ENCODE peak calls at places on chromosome 5, in six cellular contexts. H is transverse colon; L is CD4-positive, alpha-beta T cell; B is dorsolateral prefrontal cortex; D is naive thymus-derived CD4-positive, alpha-beta T cell; C is HAP-1. T is an unnamed sample. For H3K27me3, the result is how much of the 10 kb centered on the place peaks cover.

GRCh38 chr5:96930058-96930457 is 5.8 kb upstream of the LNPEP start:
- DNase-seq in H (no peak), L (no peak), B (no peak), D (no peak), C (no peak), T (no peak)

GRCh38 chr5:17019324-17019723 is 83.2 kb upstream of the MYO10 start:
- DNase-seq in H (no peak), L (no peak), B (no peak), D (no peak), C (no peak), T (no peak)

GRCh38 chr5:170360712-170361501 is 28.3 kb downstream of the KCNMB1 start:
- DNase-seq in H (no peak), L (no peak), B (no peak), D (no peak), C (no peak), T (no peak)

GRCh38 chr5:107676702-107677101 is 6.0 kb upstream of the EFNA5 start:
- DNase-seq in H (no peak), L (no peak), B (no peak), D (no peak), C (no peak), T (no peak)

GRCh38 chr5:11851965-11852745 is 52.1 kb downstream of the CTNND2 start:
- DNase-seq in H (no peak), L (no peak), B (no peak), D (no peak), C (no peak), T (no peak)

GRCh38 chr5:113267361-113267900 is 167.4 kb downstream of the TSSK1B start:
- DNase-seq in H (no peak), L (no peak), B (no peak), D (no peak), C (no peak), T (no peak)

GRCh38 chr5:87541033-87541432 is 128.3 kb upstream of the CCNH start:
- DNase-seq in H (peak), L (no peak), B (peak), D (no peak), C (peak), T (no peak)

GRCh38 chr5:3382151-3382550 is 213.5 kb upstream of the IRX1 start:
- DNase-seq in H (no peak), L (no peak), B (no peak), D (no peak), C (no peak), T (no peak)

GRCh38 chr5:127799293-127799905 is 96.2 kb downstream of the CCDC192 start:
- DNase-seq in H (no peak), L (no peak), B (no peak), D (no peak), C (no peak), T (no peak)

GRCh38 chr5:125042243-125042887 is 295.9 kb upstream of the ZNF608 start:
- DNase-seq in H (no peak), L (no peak), B (no peak), D (no peak), C (peak), T (no peak)

GRCh38 chr5:43701227-43701626 is 98.2 kb downstream of the NNT start:
- DNase-seq in H (no peak), L (no peak), B (no peak), D (no peak), C (no peak), T (no peak)

GRCh38 chr5:119363271-119363670 is 7.5 kb downstream of the TNFAIP8 start:
- DNase-seq in H (no peak), L (no peak), B (no peak), D (no peak), C (no peak), T (no peak)

GRCh38 chr5:148697177-148697820 is 43.0 kb upstream of the HTR4 start:
- DNase-seq in H (no peak), L (no peak), B (peak), D (no peak), C (no peak), T (no peak)

GRCh38 chr5:143431789-143432188 is 28.3 kb upstream of the NR3C1 start:
- DNase-seq in H (no peak), L (no peak), B (peak), D (no peak), C (no peak), T (no peak)

GRCh38 chr5:148794275-148794674 is 32.1 kb upstream of the ADRB2 start:
- DNase-seq in H (no peak), L (no peak), B (no peak), D (no peak), C (no peak), T (no peak)

GRCh38 chr5:170220196-170220595 is 12.6 kb upstream of the C5orf58 start:
- DNase-seq in H (no peak), L (no peak), B (no peak), D (no peak), C (peak), T (no peak)

GRCh38 chr5:79436821-79437220 is 77.1 kb downstream of the HOMER1 start:
- DNase-seq in H (no peak), L (no peak), B (no peak), D (no peak), C (no peak), T (no peak)

GRCh38 chr5:173953528-173954090 is 35.4 kb upstream of the C5orf47 start:
- DNase-seq in H (no peak), L (no peak), B (no peak), D (no peak), C (no peak), T (no peak)

GRCh38 chr5:87421307-87421706 is 8.6 kb upstream of the CCNH start:
- DNase-seq in H (no peak), L (no peak), B (no peak), D (no peak), C (no peak), T (no peak)

GRCh38 chr5:95081500-95082355 is 203.2 kb downstream of the MCTP1 start:
- DNase-seq in H (peak), L (peak), B (peak), D (no peak), C (no peak), T (peak)

GRCh38 chr5:66882592-66883227 is 286.5 kb downstream of the MAST4 start:
- DNase-seq in H (no peak), L (no peak), B (no peak), D (no peak), C (no peak), T (no peak)

GRCh38 chr5:169213479-169213878 is 87.5 kb downstream of the SLIT3 start:
- DNase-seq in H (no peak), L (no peak), B (no peak), D (no peak), C (no peak), T (no peak)

GRCh38 chr5:127290019-127290945 is at the start of gene MEGF10:
- DNase-seq in H (peak), L (no peak), B (peak), D (no peak), C (peak), T (no peak)

GRCh38 chr5:124754206-124754927 is 7.9 kb upstream of the ZNF608 start:
- DNase-seq in H (no peak), L (no peak), B (no peak), D (no peak), C (no peak), T (no peak)

GRCh38 chr5:159937580-159937979 is 21.3 kb downstream of the ADRA1B start:
- DNase-seq in H (no peak), L (no peak), B (no peak), D (no peak), C (no peak), T (no peak)

GRCh38 chr5:93800988-93801811 is 59.8 kb upstream of the POU5F2 start:
- DNase-seq in H (no peak), L (no peak), B (no peak), D (no peak), C (peak), T (peak)

GRCh38 chr5:135048930-135049329 is 14.9 kb upstream of the PITX1 start:
- DNase-seq in H (no peak), L (no peak), B (no peak), D (no peak), C (no peak), T (no peak)

GRCh38 chr5:135046661-135047346 is 12.8 kb upstream of the PITX1 start:
- DNase-seq in H (no peak), L (no peak), B (no peak), D (no peak), C (no peak), T (no peak)

GRCh38 chr5:135047347-135047695 is 13.3 kb upstream of the PITX1 start:
- DNase-seq in H (no peak), L (no peak), B (no peak), D (no peak), C (peak), T (no peak)

GRCh38 chr5:135050244-135050767 is 16.3 kb upstream of the PITX1 start:
- DNase-seq in H (no peak), L (no peak), B (no peak), D (no peak), C (no peak), T (no peak)

DNA sequence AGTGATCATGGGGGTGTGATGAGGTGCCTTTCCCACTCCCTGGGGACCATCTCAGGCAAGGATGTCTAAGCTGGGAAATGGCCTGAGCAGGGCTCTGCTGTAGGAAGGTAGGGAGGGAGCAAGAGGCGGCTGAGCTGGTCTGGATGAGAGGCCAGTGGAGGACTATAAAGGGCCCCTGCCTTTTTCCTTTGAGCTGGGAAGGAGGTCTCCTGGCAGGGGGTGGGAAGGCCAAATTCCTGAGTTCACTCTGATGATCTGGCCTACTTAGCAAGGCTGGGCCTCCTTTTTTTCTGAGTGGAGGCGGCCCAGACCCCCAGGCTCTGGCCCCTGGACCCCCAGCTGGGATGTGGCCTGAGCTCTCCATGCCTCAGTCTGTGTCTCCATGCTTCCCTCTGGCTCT is 14.3 kb upstream of the PITX1 start:
- DNase-seq in H (no peak), L (no peak), B (no peak), D (no peak), C (no peak), T (no peak)
- H3K27me3 ChIP-seq in H (half or more), L (half or more), B (under half), D (under half), C (under half), T (under half)

GRCh38 chr5:14086261-14086660 is 56.9 kb upstream of the TRIO start:
- DNase-seq in H (no peak), L (no peak), B (no peak), D (no peak), C (no peak), T (no peak)
- H3K27me3 ChIP-seq in H (under half), L (under half), B (under half), D (under half), C (under half), T (under half)

GRCh38 chr5:179207920-179208705 is 137.1 kb downstream of the ADAMTS2 start:
- DNase-seq in H (no peak), L (no peak), B (no peak), D (no peak), C (no peak), T (no peak)
- H3K27me3 ChIP-seq in H (under half), L (under half), B (under half), D (under half), C (under half), T (under half)

GRCh38 chr5:150176745-150177485 is 10.3 kb downstream of the CDX1 start:
- DNase-seq in H (no peak), L (no peak), B (no peak), D (no peak), C (no peak), T (no peak)

GRCh38 chr5:150179221-150179620 is 10.6 kb upstream of the SLC6A7 start:
- DNase-seq in H (no peak), L (no peak), B (no peak), D (no peak), C (no peak), T (no peak)

GRCh38 chr5:150175536-150175935 is 9.0 kb downstream of the CDX1 start:
- DNase-seq in H (no peak), L (no peak), B (no peak), D (no peak), C (peak), T (no peak)

GRCh38 chr5:150178262-150178661 is 11.6 kb upstream of the SLC6A7 start:
- DNase-seq in H (peak), L (no peak), B (no peak), D (no peak), C (no peak), T (no peak)

DNA sequence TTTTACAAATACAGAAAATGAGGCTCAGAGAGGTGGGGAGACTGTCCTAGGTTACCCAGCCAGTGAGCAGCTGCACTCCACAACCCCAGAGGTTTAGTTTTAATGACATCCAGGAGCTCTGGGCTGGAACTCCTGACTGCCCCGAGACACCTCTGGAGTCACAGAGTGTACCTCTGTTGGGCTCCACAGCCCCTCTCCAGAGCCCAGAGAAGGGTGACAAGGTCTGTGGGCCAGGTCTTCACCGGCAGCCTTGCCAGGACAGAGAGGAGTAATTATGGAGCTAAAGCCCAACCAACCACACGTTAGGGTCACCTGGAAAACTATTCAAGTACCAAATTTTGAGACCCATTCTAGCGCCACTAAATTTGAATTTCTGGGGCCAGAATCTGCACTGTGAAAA is 11.1 kb downstream of the CDX1 start:
- DNase-seq in H (no peak), L (no peak), B (no peak), D (no peak), C (no peak), T (no peak)
- H3K27me3 ChIP-seq in H (under half), L (under half), B (under half), D (under half), C (under half), T (under half)

DNA sequence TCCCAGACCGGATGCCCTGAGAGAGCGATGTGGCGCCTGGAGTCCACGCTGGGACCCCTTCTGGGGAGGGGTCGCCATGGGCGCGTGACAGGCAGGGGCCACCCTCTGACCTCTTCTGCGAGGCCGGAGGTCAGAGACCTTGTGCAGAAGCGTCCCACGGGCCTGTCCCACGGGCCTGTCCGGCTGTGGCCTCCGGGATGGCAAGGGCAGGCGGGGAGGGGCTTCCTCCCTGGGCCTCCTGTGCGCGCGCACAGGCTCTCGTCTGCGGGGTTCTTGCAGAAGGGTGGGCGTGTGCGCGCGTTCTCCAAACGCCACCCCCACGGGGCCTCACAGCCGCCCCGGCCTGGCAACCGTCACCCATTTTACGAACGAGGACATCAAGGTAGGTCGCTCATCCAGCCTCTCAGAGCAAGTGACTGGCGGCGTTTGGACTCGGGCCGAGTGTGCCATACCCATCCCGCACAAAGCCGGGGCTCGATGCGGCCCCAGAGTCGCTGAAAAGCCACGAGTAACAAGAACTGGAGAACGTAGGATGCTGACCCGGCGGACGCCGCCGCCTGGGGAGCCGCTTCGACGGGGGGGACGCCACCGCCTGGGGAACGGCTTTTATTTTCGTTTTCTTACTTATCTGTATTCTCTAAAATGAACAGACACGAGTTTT is 897 bp downstream of the AHRR start:
- DNase-seq in H (no peak), L (no peak), B (no peak), D (no peak), C (peak), T (no peak)
- H3K27me3 ChIP-seq in H (half or more), L (half or more), B (under half), D (under half), C (under half), T (under half)

DNA sequence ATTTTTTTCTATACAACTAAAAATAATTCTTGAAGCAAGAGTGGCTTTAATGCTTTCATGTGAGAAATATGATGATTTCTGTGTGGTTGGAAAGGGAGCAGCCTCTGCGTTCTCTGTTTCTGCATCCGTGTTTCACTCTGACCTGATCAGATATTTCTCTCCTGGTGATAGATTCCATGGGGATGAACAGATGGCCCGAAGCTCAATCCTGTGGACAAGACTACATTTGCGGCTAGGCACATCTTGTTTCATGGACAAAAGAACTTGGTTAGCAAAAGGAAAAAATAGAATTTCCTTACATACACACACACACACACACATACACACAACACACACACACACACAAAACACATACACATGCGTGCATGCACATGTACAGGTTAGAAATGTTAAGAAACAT is 218.2 kb upstream of the ADAMTS16 start:
- DNase-seq in H (no peak), L (no peak), B (no peak), D (no peak), C (no peak), T (no peak)
- H3K27me3 ChIP-seq in H (under half), L (under half), B (under half), D (under half), C (under half), T (under half)

GRCh38 chr5:176833286-176833685 is 22.9 kb downstream of the UNC5A start:
- DNase-seq in H (no peak), L (no peak), B (no peak), D (no peak), C (no peak), T (no peak)
- H3K27me3 ChIP-seq in H (under half), L (under half), B (under half), D (under half), C (under half), T (under half)

T was measured in GM12878.